ENCODE peak calls at places on chromosome 17, in seven cellular contexts. U is pancreas; D is CD8-positive, alpha-beta T cell; F is hepatocyte; A is PC-3; S is endodermal cell; P is mesendoderm. Y is an unnamed sample.

GRCh38 chr17:75996665-75997590 is 3.7 kb upstream of the CDK3 start:
- DNase-seq in F (peak; percentile 72), A (peak; percentile 90), D (no peak), P (peak; percentile 27), S (peak; percentile 70), U (no peak), Y (peak; percentile 19)

GRCh38 chr17:80485846-80486245 is 9.4 kb upstream of the NPTX1 start:
- DNase-seq in A (no peak), D (no peak), F (no peak), P (no peak), U (no peak), S (no peak), Y (no peak)

GRCh38 chr17:19386276-19386863 is 620 bp downstream of the MFAP4 start:
- DNase-seq in D (no peak), S (peak; percentile 79), F (peak; percentile 83), U (no peak), A (peak; percentile 81), P (peak; percentile 80), Y (no peak)

GRCh38 chr17:45923511-45924268 is 29.3 kb downstream of the MAPT start:
- DNase-seq in F (peak; percentile 30), A (no peak), S (no peak), U (no peak), P (no peak), D (no peak), Y (no peak)

GRCh38 chr17:77675816-77676799 is 282.4 kb upstream of the TNRC6C start:
- DNase-seq in P (no peak), A (no peak), F (no peak), S (no peak), D (no peak), U (no peak), Y (peak; percentile 33)

GRCh38 chr17:12927541-12928425 is 90.0 kb downstream of the ELAC2 start:
- DNase-seq in U (no peak), F (peak; percentile 11), P (peak; percentile 11), S (no peak), A (no peak), D (no peak), Y (no peak)

GRCh38 chr17:21025446-21025845 is 17.4 kb downstream of the USP22 start:
- DNase-seq in A (no peak), P (no peak), D (no peak), U (no peak), F (no peak), S (no peak), Y (no peak)

GRCh38 chr17:29571883-29572681 is 3.6 kb downstream of the TP53I13 start:
- DNase-seq in P (no peak), F (peak; percentile 32), D (no peak), U (peak; percentile 40), S (no peak), A (no peak), Y (no peak)

GRCh38 chr17:4789951-4790704 is 1.4 kb downstream of the GLTPD2 start:
- DNase-seq in P (peak; percentile 78), U (peak; percentile 88), D (peak; percentile 85), S (peak; percentile 93), F (peak; percentile 94), A (peak; percentile 78), Y (peak; percentile 68)

DNA sequence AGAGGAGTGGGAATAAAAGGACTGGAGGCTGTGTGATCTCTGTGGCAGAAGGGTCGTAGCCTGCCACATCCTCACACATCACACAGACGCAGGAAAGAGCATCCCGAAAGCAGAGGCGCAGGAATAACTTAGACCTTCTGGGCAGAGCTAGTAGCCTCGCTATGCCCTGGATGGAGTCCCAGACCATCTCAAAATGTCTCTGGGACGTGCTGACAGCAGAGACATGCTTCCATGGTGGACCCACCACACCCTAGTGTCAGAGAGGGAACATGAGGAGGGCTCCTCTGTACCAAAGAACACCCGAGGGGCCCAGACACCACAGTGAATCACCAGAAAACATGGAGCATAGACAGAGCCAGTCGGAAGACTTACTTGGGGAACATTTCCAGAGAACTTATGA is 29.6 kb upstream of the FAAP100 start:
- DNase-seq in P (no peak), U (no peak), A (no peak), D (no peak), F (no peak), S (no peak), Y (no peak)
- H3K4me1 ChIP-seq in P (no peaks in the 10 kb centered on the region), U (peaks cover 4% of the 10 kb centered on the region), A (peaks cover 47% of the 10 kb centered on the region), D (no peaks in the 10 kb centered on the region), F (peaks cover 8% of the 10 kb centered on the region), S (no peaks in the 10 kb centered on the region), Y (no peaks in the 10 kb centered on the region)

GRCh38 chr17:72861811-72862210 is 230.7 kb downstream of the SLC39A11 start:
- DNase-seq in S (no peak), F (no peak), D (no peak), A (no peak), P (no peak), U (no peak), Y (no peak)

GRCh38 chr17:72853438-72854415 is 238.8 kb downstream of the SLC39A11 start:
- DNase-seq in F (no peak), D (no peak), P (peak; percentile 91), S (peak; percentile 62), U (no peak), A (no peak), Y (no peak)

GRCh38 chr17:72863511-72864175 is 228.8 kb downstream of the SLC39A11 start:
- DNase-seq in A (no peak), F (no peak), D (no peak), P (no peak), S (peak; percentile 35), U (no peak), Y (no peak)

GRCh38 chr17:72860778-72861177 is 231.7 kb downstream of the SLC39A11 start:
- DNase-seq in D (no peak), F (no peak), S (no peak), A (no peak), U (no peak), P (no peak), Y (no peak)

GRCh38 chr17:72858826-72859495 is 233.5 kb downstream of the SLC39A11 start:
- DNase-seq in A (no peak), F (no peak), P (no peak), U (no peak), S (no peak), D (no peak), Y (no peak)
- H3K4me3 ChIP-seq in A (no peak overlapping the region), F (no peak overlapping the region), P (no peak overlapping the region), U (no peak overlapping the region), S (no peak overlapping the region), D (no peak overlapping the region), Y (no peak overlapping the region)

GRCh38 chr17:27544350-27545131 is 86.4 kb upstream of the LGALS9 start:
- DNase-seq in P (no peak), A (no peak), S (peak; percentile 51), D (no peak), F (no peak), U (no peak), Y (no peak)
- H3K4me1 ChIP-seq in P (peaks cover 10% of the 10 kb centered on the region), A (no peaks in the 10 kb centered on the region), S (peaks cover 3% of the 10 kb centered on the region), D (peaks cover 13% of the 10 kb centered on the region), F (peaks cover 58% of the 10 kb centered on the region), U (peaks cover 81% of the 10 kb centered on the region), Y (peaks cover 16% of the 10 kb centered on the region)

GRCh38 chr17:38746004-38746892 is 1.9 kb downstream of the PCGF2 start:
- DNase-seq in A (no peak), P (peak; percentile 63), D (no peak), F (peak; percentile 59), U (no peak), S (peak; percentile 68), Y (no peak)
- H3K4me3 ChIP-seq in A (peak overlapping the region; percentile 96), P (peak overlapping the region; percentile 94), D (no peak overlapping the region), F (peak overlapping the region; percentile 96), U (no peak overlapping the region), S (peak overlapping the region; percentile 95), Y (no peak overlapping the region)

GRCh38 chr17:1120596-1121441 is 59.0 kb downstream of the ABR start:
- DNase-seq in A (no peak), P (no peak), U (no peak), S (peak; percentile 49), D (no peak), F (no peak), Y (peak; percentile 13)

GRCh38 chr17:1124238-1124699 is 55.5 kb downstream of the ABR start:
- DNase-seq in S (peak; percentile 49), U (no peak), A (no peak), F (no peak), P (no peak), D (no peak), Y (no peak)

GRCh38 chr17:1123397-1124237 is 56.2 kb downstream of the ABR start:
- DNase-seq in D (no peak), P (no peak), A (no peak), F (no peak), U (no peak), S (peak; percentile 58), Y (no peak)

GRCh38 chr17:1124896-1125774 is 54.6 kb downstream of the ABR start:
- DNase-seq in A (no peak), F (no peak), D (no peak), U (no peak), P (no peak), S (peak; percentile 46), Y (no peak)

DNA sequence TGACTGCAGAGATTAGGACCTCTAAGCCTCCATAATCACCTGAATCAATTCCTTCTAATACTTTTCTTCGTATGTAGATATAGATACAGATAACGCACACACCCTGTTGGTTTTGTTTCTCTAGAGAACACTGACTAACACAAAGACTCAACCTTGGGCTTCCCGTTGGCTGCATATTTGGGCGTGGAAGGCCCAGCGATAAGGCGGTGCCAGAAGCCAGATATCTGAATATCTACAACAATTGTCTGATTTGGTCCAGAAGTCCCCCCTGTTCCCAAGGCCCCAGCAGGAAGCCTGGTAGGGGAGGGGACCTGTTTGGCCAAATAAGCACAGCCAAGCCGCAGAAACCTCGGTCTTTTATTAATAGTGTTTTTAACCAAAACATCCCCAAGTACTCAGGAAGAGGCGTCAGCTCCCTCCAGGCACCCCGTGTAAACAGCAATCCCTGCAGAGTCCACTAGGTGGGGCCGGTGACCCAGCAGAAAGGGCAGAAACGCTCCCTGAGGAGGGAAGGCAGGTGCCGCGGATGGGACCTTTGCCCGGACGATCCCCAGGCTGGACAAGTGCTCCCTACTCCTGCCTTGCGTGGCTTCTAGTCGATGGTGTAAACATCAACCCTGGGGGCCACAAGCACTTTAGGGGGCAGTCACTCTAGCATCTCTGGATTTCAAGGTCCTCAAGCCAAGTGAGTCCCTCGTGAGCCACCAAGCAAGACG is 56.9 kb downstream of the ABR start:
- DNase-seq in U (peak; percentile 88), A (peak; percentile 74), F (peak; percentile 84), P (peak; percentile 71), S (peak; percentile 99), D (peak; percentile 69), Y (peak; percentile 69)
- H3K4me1 ChIP-seq in U (peaks cover 9% of the 10 kb centered on the region), A (peaks cover 8% of the 10 kb centered on the region), F (peaks cover 12% of the 10 kb centered on the region), P (no peaks in the 10 kb centered on the region), S (peaks cover 7% of the 10 kb centered on the region), D (peaks cover 12% of the 10 kb centered on the region), Y (peaks cover 12% of the 10 kb centered on the region)

GRCh38 chr17:57466042-57466471 is 209.7 kb downstream of the MSI2 start:
- DNase-seq in F (no peak), P (peak; percentile 75), U (no peak), D (no peak), A (no peak), S (peak; percentile 88), Y (no peak)
- H3K4me3 ChIP-seq in F (no peak overlapping the region), P (no peak overlapping the region), U (no peak overlapping the region), D (no peak overlapping the region), A (no peak overlapping the region), S (no peak overlapping the region), Y (no peak overlapping the region)

DNA sequence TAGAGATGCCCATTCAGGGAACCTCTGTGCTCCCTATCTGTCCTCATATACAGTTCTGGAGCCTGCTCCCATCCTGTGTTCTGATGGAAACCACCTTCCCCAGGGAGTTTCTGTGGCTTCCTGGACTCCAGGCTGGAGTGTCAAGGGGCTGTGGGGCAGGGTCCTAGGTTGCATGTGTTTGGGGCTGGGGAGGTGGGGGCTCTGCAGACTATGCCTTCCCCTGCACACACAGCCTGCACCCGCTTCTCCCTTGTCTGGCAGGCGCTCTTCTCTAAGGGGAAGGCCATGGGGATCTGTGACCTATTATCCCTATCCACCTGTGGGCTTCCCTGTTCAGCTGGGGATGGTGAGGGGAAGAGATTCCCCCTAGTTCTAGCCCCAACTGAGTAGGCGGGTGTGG is 14.3 kb downstream of the RARA start:
- DNase-seq in D (peak; percentile 45), U (no peak), P (no peak), F (no peak), S (no peak), A (no peak), Y (no peak)
- H3K4me1 ChIP-seq in D (peaks cover 88% of the 10 kb centered on the region), U (peaks cover 49% of the 10 kb centered on the region), P (peaks cover 8% of the 10 kb centered on the region), F (peaks cover 78% of the 10 kb centered on the region), S (peaks cover 12% of the 10 kb centered on the region), A (peaks cover 42% of the 10 kb centered on the region), Y (peaks cover 87% of the 10 kb centered on the region)